ENCODE peak calls at places on chromosome 5, in four cellular contexts. One of them, this sample, is unnamed.

GRCh38 chr5:174612686-174613085 is 111.7 kb upstream of the MSX2 start:
- DNase-seq in IMR-90: no peak
- DNase-seq in CD8-positive, alpha-beta T cell: no peak
- DNase-seq in endothelial cell of umbilical vein: no peak
- DNase-seq in this sample: no peak

GRCh38 chr5:52767766-52768480 is 19.8 kb upstream of the ITGA1 start:
- DNase-seq in CD8-positive, alpha-beta T cell: no peak
- DNase-seq in IMR-90: no peak
- DNase-seq in endothelial cell of umbilical vein: no peak
- DNase-seq in this sample: no peak

GRCh38 chr5:36889264-36889663 is 12.7 kb downstream of the NIPBL start:
- DNase-seq in endothelial cell of umbilical vein: no peak
- DNase-seq in CD8-positive, alpha-beta T cell: no peak
- DNase-seq in IMR-90: no peak
- DNase-seq in this sample: no peak

GRCh38 chr5:10663531-10664183 is 97.4 kb downstream of the DAP start:
- DNase-seq in endothelial cell of umbilical vein: no peak
- DNase-seq in CD8-positive, alpha-beta T cell: no peak
- DNase-seq in IMR-90: peak; percentile 64
- DNase-seq in this sample: no peak

GRCh38 chr5:42951847-42952411 is 88.2 kb downstream of the ANXA2R start:
- DNase-seq in CD8-positive, alpha-beta T cell: peak; percentile 42
- DNase-seq in IMR-90: peak; percentile 22
- DNase-seq in endothelial cell of umbilical vein: peak; percentile 57
- DNase-seq in this sample: peak; percentile 51

GRCh38 chr5:178143901-178144300 is 9.8 kb downstream of the NHP2 start:
- DNase-seq in CD8-positive, alpha-beta T cell: no peak
- DNase-seq in IMR-90: peak; percentile 59
- DNase-seq in endothelial cell of umbilical vein: no peak
- DNase-seq in this sample: no peak

GRCh38 chr5:135219868-135220267 is 179.2 kb downstream of the MACROH2A1 start:
- DNase-seq in IMR-90: no peak
- DNase-seq in CD8-positive, alpha-beta T cell: no peak
- DNase-seq in endothelial cell of umbilical vein: no peak
- DNase-seq in this sample: no peak

GRCh38 chr5:143657814-143658395 is 154.1 kb upstream of the HMHB1 start:
- DNase-seq in IMR-90: no peak
- DNase-seq in endothelial cell of umbilical vein: peak; percentile 4
- DNase-seq in CD8-positive, alpha-beta T cell: no peak
- DNase-seq in this sample: no peak

GRCh38 chr5:102049517-102049916 is 246.6 kb downstream of the SLCO4C1 start:
- DNase-seq in endothelial cell of umbilical vein: no peak
- DNase-seq in IMR-90: no peak
- DNase-seq in CD8-positive, alpha-beta T cell: no peak
- DNase-seq in this sample: no peak

GRCh38 chr5:37900692-37901091 is 60.9 kb upstream of the GDNF start:
- DNase-seq in endothelial cell of umbilical vein: peak; percentile 13
- DNase-seq in CD8-positive, alpha-beta T cell: no peak
- DNase-seq in IMR-90: peak; percentile 53
- DNase-seq in this sample: no peak

GRCh38 chr5:177303925-177304391 is 359 bp downstream of the PRELID1 start:
- DNase-seq in endothelial cell of umbilical vein: peak; percentile 44
- DNase-seq in IMR-90: no peak
- DNase-seq in CD8-positive, alpha-beta T cell: no peak
- DNase-seq in this sample: no peak

GRCh38 chr5:39759696-39760095 is 334.9 kb upstream of the DAB2 start:
- DNase-seq in CD8-positive, alpha-beta T cell: no peak
- DNase-seq in IMR-90: no peak
- DNase-seq in endothelial cell of umbilical vein: no peak
- DNase-seq in this sample: no peak

GRCh38 chr5:18305288-18305899 is 671.1 kb downstream of the TAF11L14 start:
- DNase-seq in CD8-positive, alpha-beta T cell: no peak
- DNase-seq in IMR-90: peak; percentile 39
- DNase-seq in endothelial cell of umbilical vein: peak; percentile 49
- DNase-seq in this sample: no peak

GRCh38 chr5:35742006-35742405 is 114.7 kb upstream of the IL7R start:
- DNase-seq in endothelial cell of umbilical vein: no peak
- DNase-seq in IMR-90: no peak
- DNase-seq in CD8-positive, alpha-beta T cell: no peak
- DNase-seq in this sample: no peak

GRCh38 chr5:40089269-40089668 is 590.4 kb upstream of the PTGER4 start:
- DNase-seq in IMR-90: peak; percentile 1
- DNase-seq in endothelial cell of umbilical vein: no peak
- DNase-seq in CD8-positive, alpha-beta T cell: no peak
- DNase-seq in this sample: no peak

DNA sequence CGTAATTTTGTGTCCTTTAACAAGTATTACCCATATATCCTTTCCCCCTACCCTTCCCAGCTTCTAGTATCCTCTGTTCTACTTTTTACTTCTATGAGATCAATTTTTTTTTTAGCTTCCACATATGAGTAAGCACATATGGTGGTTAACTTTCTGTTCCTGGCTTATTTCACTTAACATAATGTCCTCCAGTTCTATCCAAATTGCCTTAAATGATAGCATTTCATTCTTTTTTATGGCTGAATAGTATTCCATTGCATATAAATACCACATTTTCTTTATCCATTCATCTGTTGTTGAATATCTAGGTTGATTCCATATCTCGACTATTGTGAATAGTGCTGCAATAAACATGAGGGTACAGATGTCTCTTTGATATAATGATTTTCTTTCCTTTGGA is 36.4 kb downstream of the SKIC3 start:
- DNase-seq in endothelial cell of umbilical vein: no peak
- DNase-seq in IMR-90: no peak
- DNase-seq in CD8-positive, alpha-beta T cell: no peak
- DNase-seq in this sample: no peak
- H3K36me3 ChIP-seq in endothelial cell of umbilical vein: peaks cover 9% of the 10 kb centered on the region
- H3K36me3 ChIP-seq in IMR-90: peaks cover 16% of the 10 kb centered on the region
- H3K36me3 ChIP-seq in CD8-positive, alpha-beta T cell: peaks cover 34% of the 10 kb centered on the region
- H3K36me3 ChIP-seq in this sample: peaks cover 74% of the 10 kb centered on the region

GRCh38 chr5:97164846-97165245 is 18.2 kb downstream of the RIOK2 start:
- DNase-seq in IMR-90: peak; percentile 50
- DNase-seq in endothelial cell of umbilical vein: no peak
- DNase-seq in CD8-positive, alpha-beta T cell: no peak
- DNase-seq in this sample: no peak

GRCh38 chr5:97163790-97164285 is 19.2 kb downstream of the RIOK2 start:
- DNase-seq in CD8-positive, alpha-beta T cell: no peak
- DNase-seq in endothelial cell of umbilical vein: no peak
- DNase-seq in IMR-90: no peak
- DNase-seq in this sample: no peak

GRCh38 chr5:97165726-97166125 is 17.3 kb downstream of the RIOK2 start:
- DNase-seq in endothelial cell of umbilical vein: no peak
- DNase-seq in IMR-90: no peak
- DNase-seq in CD8-positive, alpha-beta T cell: no peak
- DNase-seq in this sample: no peak

GRCh38 chr5:97162045-97162444 is 19.6 kb upstream of the LIX1 start:
- DNase-seq in IMR-90: peak; percentile 84
- DNase-seq in endothelial cell of umbilical vein: peak; percentile 86
- DNase-seq in CD8-positive, alpha-beta T cell: no peak
- DNase-seq in this sample: peak; percentile 12

DNA sequence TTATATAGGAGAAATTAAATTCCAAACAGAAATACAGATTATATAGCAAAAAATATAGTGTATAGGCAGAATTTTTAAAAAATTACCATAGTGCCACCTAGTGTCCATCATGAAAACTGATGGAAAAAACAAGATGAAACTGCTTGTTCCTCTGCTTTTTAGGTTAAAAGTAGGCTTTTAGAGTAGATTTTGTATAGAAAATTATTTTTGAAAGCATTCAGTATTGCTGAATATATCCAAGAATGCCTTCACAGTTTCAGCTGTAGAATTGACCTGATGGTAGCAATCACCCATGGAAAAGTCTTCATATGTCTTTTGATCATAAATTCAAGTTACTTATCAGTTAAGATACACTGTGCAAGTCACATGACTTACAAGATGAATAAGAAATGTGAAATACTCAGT is 19.7 kb downstream of the RIOK2 start:
- DNase-seq in IMR-90: peak; percentile 30
- DNase-seq in CD8-positive, alpha-beta T cell: no peak
- DNase-seq in endothelial cell of umbilical vein: peak; percentile 51
- DNase-seq in this sample: no peak
- H3K36me3 ChIP-seq in IMR-90: peaks cover 8% of the 10 kb centered on the region
- H3K36me3 ChIP-seq in CD8-positive, alpha-beta T cell: peaks cover 45% of the 10 kb centered on the region
- H3K36me3 ChIP-seq in endothelial cell of umbilical vein: peaks cover 3% of the 10 kb centered on the region
- H3K36me3 ChIP-seq in this sample: peaks cover 20% of the 10 kb centered on the region

GRCh38 chr5:65612298-65612907 is 11.7 kb downstream of the TRIM23 start:
- DNase-seq in IMR-90: no peak
- DNase-seq in endothelial cell of umbilical vein: no peak
- DNase-seq in CD8-positive, alpha-beta T cell: no peak
- DNase-seq in this sample: no peak
- H3K36me3 ChIP-seq in IMR-90: peaks cover 28% of the 10 kb centered on the region
- H3K36me3 ChIP-seq in endothelial cell of umbilical vein: peaks cover 12% of the 10 kb centered on the region
- H3K36me3 ChIP-seq in CD8-positive, alpha-beta T cell: peaks cover 54% of the 10 kb centered on the region
- H3K36me3 ChIP-seq in this sample: peaks cover 63% of the 10 kb centered on the region

DNA sequence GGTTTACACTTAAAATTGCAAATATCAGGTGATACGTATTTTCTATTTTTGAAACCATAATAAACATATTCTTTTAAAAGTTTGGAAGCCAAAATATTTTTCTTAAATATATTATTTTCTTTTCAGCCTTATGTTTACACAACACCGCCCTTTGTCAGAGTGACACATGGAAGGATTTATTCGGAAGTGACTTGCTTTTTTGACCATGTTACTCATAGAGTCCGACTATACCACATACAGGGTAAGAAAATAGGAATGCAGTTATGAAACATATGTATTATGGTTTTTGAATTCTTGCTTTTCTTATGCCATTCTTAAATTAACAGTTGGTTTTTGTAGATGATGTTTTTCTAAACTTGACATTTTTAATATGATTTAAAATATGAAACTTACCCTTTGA is 133.9 kb downstream of the MAN2A1 start:
- DNase-seq in IMR-90: peak; percentile 67
- DNase-seq in endothelial cell of umbilical vein: no peak
- DNase-seq in CD8-positive, alpha-beta T cell: no peak
- DNase-seq in this sample: no peak
- H3K36me3 ChIP-seq in IMR-90: peaks cover 4% of the 10 kb centered on the region
- H3K36me3 ChIP-seq in endothelial cell of umbilical vein: peaks cover 2% of the 10 kb centered on the region
- H3K36me3 ChIP-seq in CD8-positive, alpha-beta T cell: peaks cover 22% of the 10 kb centered on the region
- H3K36me3 ChIP-seq in this sample: peaks cover 24% of the 10 kb centered on the region

GRCh38 chr5:74839228-74839627 is 27.0 kb downstream of the FAM169A start:
- DNase-seq in CD8-positive, alpha-beta T cell: no peak
- DNase-seq in IMR-90: no peak
- DNase-seq in endothelial cell of umbilical vein: no peak
- DNase-seq in this sample: no peak
- H3K36me3 ChIP-seq in CD8-positive, alpha-beta T cell: peaks cover 5% of the 10 kb centered on the region
- H3K36me3 ChIP-seq in IMR-90: no peaks in the 10 kb centered on the region
- H3K36me3 ChIP-seq in endothelial cell of umbilical vein: no peaks in the 10 kb centered on the region
- H3K36me3 ChIP-seq in this sample: no peaks in the 10 kb centered on the region

GRCh38 chr5:149614034-149614907 is 33.0 kb downstream of the ARHGEF37 start:
- DNase-seq in endothelial cell of umbilical vein: no peak
- DNase-seq in IMR-90: no peak
- DNase-seq in CD8-positive, alpha-beta T cell: no peak
- DNase-seq in this sample: no peak

GRCh38 chr5:149615976-149616375 is 34.7 kb downstream of the ARHGEF37 start:
- DNase-seq in endothelial cell of umbilical vein: no peak
- DNase-seq in IMR-90: no peak
- DNase-seq in CD8-positive, alpha-beta T cell: no peak
- DNase-seq in this sample: no peak

GRCh38 chr5:149616727-149617284 is 35.5 kb downstream of the ARHGEF37 start:
- DNase-seq in endothelial cell of umbilical vein: no peak
- DNase-seq in IMR-90: no peak
- DNase-seq in CD8-positive, alpha-beta T cell: no peak
- DNase-seq in this sample: no peak

GRCh38 chr5:149618581-149619248 is 37.4 kb downstream of the ARHGEF37 start:
- DNase-seq in CD8-positive, alpha-beta T cell: no peak
- DNase-seq in endothelial cell of umbilical vein: peak; percentile 70
- DNase-seq in IMR-90: peak; percentile 72
- DNase-seq in this sample: no peak

GRCh38 chr5:149617760-149618306 is 36.5 kb downstream of the ARHGEF37 start:
- DNase-seq in IMR-90: no peak
- DNase-seq in endothelial cell of umbilical vein: no peak
- DNase-seq in CD8-positive, alpha-beta T cell: no peak
- DNase-seq in this sample: no peak
- H3K36me3 ChIP-seq in IMR-90: no peaks in the 10 kb centered on the region
- H3K36me3 ChIP-seq in endothelial cell of umbilical vein: peaks cover 11% of the 10 kb centered on the region
- H3K36me3 ChIP-seq in CD8-positive, alpha-beta T cell: no peaks in the 10 kb centered on the region
- H3K36me3 ChIP-seq in this sample: no peaks in the 10 kb centered on the region

This sample was measured in effector memory CD4-positive, alpha-beta T cell.